ENCODE peak calls at places on chromosomes 1 and 21, in five cellular contexts. A, L, U, O and K are unnamed samples.

GRCh38 chr1:221117133-221117532 is 237.9 kb downstream of the HLX start:
- DNase-seq in O (no peak), A (no peak), U (no peak), L (no peak), K (no peak)

GRCh38 chr1:201362906-201363305 is 14.6 kb downstream of the TNNT2 start:
- DNase-seq in U (no peak), O (no peak), L (no peak), A (no peak), K (no peak)

GRCh38 chr1:246497331-246497915 is 9.7 kb downstream of the SMYD3 start:
- DNase-seq in O (no peak), A (peak), L (no peak), U (peak), K (peak)

GRCh38 chr1:11028018-11028417 is 15.6 kb downstream of the TARDBP start:
- DNase-seq in O (no peak), A (no peak), U (no peak), L (no peak), K (no peak)

GRCh38 chr1:248918126-248918525 is 12.1 kb downstream of the PGBD2 start:
- DNase-seq in L (no peak), O (no peak), U (no peak), A (no peak), K (no peak)

GRCh38 chr21:31752352-31752751 is 20.4 kb upstream of the SCAF4 start:
- DNase-seq in L (no peak), U (no peak), O (no peak), A (no peak), K (no peak)

GRCh38 chr1:237183963-237184540 is 142.1 kb downstream of the RYR2 start:
- DNase-seq in O (no peak), U (no peak), L (no peak), A (no peak), K (no peak)

GRCh38 chr1:93591291-93591832 is 90.3 kb downstream of the BCAR3 start:
- DNase-seq in A (no peak), L (no peak), U (no peak), O (no peak), K (no peak)

GRCh38 chr1:59669752-59670312 is 144.9 kb upstream of the HOOK1 start:
- DNase-seq in A (no peak), L (no peak), U (no peak), O (peak), K (no peak)

GRCh38 chr1:48552420-48552819 is 80.4 kb upstream of the SPATA6 start:
- DNase-seq in A (no peak), U (no peak), L (no peak), O (no peak), K (peak)

GRCh38 chr21:34996304-34997081 is 52.6 kb downstream of the RUNX1 start:
- DNase-seq in A (no peak), L (no peak), O (no peak), U (no peak), K (no peak)

GRCh38 chr1:168279253-168279652 is 1.4 kb upstream of the TBX19 start:
- DNase-seq in A (no peak), U (no peak), O (no peak), L (no peak), K (no peak)

GRCh38 chr1:201656670-201657032 is 117.7 kb downstream of the NAV1 start:
- DNase-seq in O (no peak), L (no peak), A (no peak), U (peak), K (no peak)

GRCh38 chr1:229139320-229139719 is 131.6 kb upstream of the RAB4A start:
- DNase-seq in U (no peak), L (no peak), O (no peak), A (no peak), K (peak)

GRCh38 chr1:245173446-245174178 is 18.8 kb downstream of the KIF26B start:
- DNase-seq in A (no peak), L (no peak), O (no peak), U (no peak), K (no peak)

GRCh38 chr1:116990612-116991151 is 10.9 kb upstream of the CD101 start:
- DNase-seq in U (peak), L (peak), O (peak), A (no peak), K (no peak)

GRCh38 chr1:25661043-25661807 is 44.6 kb downstream of the MAN1C1 start:
- DNase-seq in L (no peak), A (no peak), U (no peak), O (no peak), K (no peak)

GRCh38 chr1:150288382-150288781 is 5.3 kb upstream of the MRPS21 start:
- DNase-seq in L (no peak), O (no peak), A (no peak), U (no peak), K (no peak)

GRCh38 chr1:169346036-169346589 is 21.5 kb downstream of the NME7 start:
- DNase-seq in O (no peak), L (no peak), U (no peak), A (no peak), K (no peak)

GRCh38 chr21:35048183-35048601 is 910 bp downstream of the RUNX1 start:
- DNase-seq in A (no peak), O (no peak), U (no peak), L (no peak), K (no peak)

DNA sequence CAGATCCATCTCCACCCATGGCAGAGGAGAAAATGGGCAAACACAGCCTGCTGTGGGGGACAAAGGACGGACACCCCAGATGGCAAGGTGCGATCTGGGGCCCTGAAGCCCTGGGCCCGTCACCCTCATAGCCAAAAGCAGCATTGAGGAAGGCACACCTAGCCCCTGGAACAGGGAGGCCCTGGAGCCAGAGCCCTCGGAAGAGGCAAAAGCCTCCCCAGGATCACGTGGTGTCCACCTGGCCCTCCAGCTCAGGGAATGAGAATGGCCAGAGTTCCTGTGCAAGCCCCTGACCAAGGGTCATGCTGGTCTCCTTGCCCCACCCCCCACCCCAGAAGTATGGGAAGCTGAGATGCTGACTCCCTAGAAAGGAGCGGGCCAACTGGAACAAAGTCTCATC is 971 bp upstream of the PDZK1IP1 start:
- DNase-seq in A (no peak), U (no peak), L (no peak), O (no peak), K (no peak)
- H3K4me3 ChIP-seq in A (no peak), U (no peak), L (no peak), O (no peak), K (no peak)

GRCh38 chr1:21508580-21509350 is 458 bp upstream of the ALPL start:
- DNase-seq in L (no peak), U (no peak), A (no peak), O (peak), K (peak)
- H3K4me3 ChIP-seq in L (no peak), U (peak), A (peak), O (no peak), K (no peak)

GRCh38 chr1:85581138-85581801 is 709 bp downstream of the CCN1 start:
- DNase-seq in L (no peak), U (peak), O (peak), A (peak), K (peak)

GRCh38 chr1:85583355-85584263 is 3.0 kb downstream of the CCN1 start:
- DNase-seq in U (no peak), O (no peak), L (no peak), A (no peak), K (no peak)

GRCh38 chr1:85584264-85584781 is 3.8 kb downstream of the CCN1 start:
- DNase-seq in U (peak), L (peak), O (no peak), A (peak), K (no peak)

GRCh38 chr1:85581802-85582686 is 1.5 kb downstream of the CCN1 start:
- DNase-seq in L (no peak), O (no peak), A (peak), U (no peak), K (no peak)

DNA sequence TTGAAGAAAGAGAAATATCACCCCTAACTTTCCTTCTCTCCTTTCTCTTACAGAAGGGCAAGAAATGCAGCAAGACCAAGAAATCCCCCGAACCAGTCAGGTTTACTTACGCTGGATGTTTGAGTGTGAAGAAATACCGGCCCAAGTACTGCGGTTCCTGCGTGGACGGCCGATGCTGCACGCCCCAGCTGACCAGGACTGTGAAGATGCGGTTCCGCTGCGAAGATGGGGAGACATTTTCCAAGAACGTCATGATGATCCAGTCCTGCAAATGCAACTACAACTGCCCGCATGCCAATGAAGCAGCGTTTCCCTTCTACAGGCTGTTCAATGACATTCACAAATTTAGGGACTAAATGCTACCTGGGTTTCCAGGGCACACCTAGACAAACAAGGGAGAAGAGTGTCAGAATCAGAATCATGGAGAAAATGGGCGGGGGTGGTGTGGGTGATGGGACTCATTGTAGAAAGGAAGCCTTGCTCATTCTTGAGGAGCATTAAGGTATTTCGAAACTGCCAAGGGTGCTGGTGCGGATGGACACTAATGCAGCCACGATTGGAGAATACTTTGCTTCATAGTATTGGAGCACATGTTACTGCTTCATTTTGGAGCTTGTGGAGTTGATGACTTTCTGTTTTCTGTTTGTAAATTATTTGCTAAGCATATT is 2.3 kb downstream of the CCN1 start:
- DNase-seq in A (no peak), O (no peak), L (no peak), U (no peak), K (no peak)
- H3K4me3 ChIP-seq in A (peak), O (peak), L (peak), U (peak), K (no peak)

GRCh38 chr1:183812686-183813569 is 8.0 kb downstream of the RGL1 start:
- DNase-seq in U (peak), L (no peak), A (no peak), O (no peak), K (no peak)

GRCh38 chr1:183812111-183812510 is 7.2 kb downstream of the RGL1 start:
- DNase-seq in O (no peak), A (no peak), U (no peak), L (no peak), K (no peak)

GRCh38 chr1:183808296-183809027 is 3.5 kb downstream of the RGL1 start:
- DNase-seq in A (no peak), U (no peak), L (no peak), O (no peak), K (no peak)

GRCh38 chr1:183810172-183810571 is 5.3 kb downstream of the RGL1 start:
- DNase-seq in L (no peak), U (no peak), O (no peak), A (no peak), K (peak)

DNA sequence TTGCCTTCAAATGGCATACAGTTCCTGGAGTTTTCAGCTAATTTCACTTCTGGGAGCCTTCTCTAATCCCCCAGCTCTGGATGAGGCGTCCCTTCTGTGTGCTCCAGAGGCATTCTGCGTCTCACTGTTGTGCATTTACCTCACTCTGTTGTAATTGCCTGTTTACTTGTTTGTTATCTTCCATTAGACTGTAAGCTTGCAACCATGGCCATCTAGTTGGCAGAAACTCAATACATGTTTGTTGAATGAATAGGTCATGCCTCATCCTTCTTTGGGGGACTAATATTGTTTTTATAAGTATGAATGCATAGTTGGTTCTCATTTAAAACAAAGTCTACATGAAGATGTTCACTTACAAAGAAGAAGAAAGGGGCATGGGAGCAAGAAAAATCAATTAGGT is 5.8 kb downstream of the RGL1 start:
- DNase-seq in U (no peak), O (no peak), A (no peak), L (no peak), K (no peak)
- H3K4me3 ChIP-seq in U (no peak), O (no peak), A (no peak), L (no peak), K (no peak)

DNA sequence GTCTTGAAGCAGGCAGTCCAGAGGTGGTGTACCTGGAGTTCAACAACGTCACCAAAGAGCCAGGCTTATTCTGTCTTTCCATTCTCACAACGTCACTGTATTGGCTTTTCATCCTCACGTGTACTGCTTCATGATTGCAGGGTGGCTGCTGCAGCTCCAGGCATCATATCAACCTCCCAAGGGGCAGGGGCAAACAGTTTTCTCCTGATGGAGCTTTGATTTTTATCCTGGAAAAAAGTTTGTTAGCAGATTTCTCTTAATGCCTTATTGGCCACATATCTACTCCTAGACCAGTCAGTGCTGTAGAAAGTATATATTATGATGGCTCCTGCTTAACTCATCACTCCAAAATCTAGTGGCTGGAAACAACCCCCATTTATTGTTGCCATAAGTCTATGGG is 8.3 kb upstream of the OPRD1 start:
- DNase-seq in L (no peak), U (no peak), O (no peak), A (no peak), K (no peak)
- H3K4me3 ChIP-seq in L (no peak), U (no peak), O (no peak), A (no peak), K (no peak)

GRCh38 chr1:81312272-81312754 is 488.4 kb upstream of the ADGRL2 start:
- DNase-seq in O (no peak), U (no peak), A (no peak), L (no peak), K (no peak)
- H3K4me3 ChIP-seq in O (no peak), U (no peak), A (no peak), L (no peak), K (no peak)

DNA sequence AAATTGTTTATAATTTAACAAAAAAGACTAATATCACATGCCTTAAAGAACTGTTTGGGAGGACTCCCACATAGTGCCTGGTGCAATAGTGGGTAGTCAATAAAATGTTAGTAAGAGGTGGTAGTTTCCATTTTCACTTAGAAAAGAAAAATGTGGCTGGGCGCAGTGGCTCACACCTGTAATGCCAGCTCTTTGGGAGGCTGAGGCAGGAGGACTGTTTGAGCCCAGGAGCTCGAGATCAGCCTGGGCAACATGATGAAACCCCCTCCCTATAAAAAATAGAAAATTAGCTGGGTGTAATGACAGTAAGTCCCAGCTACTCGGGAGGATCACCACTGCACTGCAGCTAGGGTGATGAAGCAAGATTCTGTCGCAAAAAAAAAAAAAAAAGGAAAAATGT is 24.5 kb downstream of the C21orf91 start:
- DNase-seq in O (no peak), L (no peak), A (no peak), U (no peak), K (no peak)
- H3K4me3 ChIP-seq in O (no peak), L (no peak), A (no peak), U (no peak), K (peak)

DNA sequence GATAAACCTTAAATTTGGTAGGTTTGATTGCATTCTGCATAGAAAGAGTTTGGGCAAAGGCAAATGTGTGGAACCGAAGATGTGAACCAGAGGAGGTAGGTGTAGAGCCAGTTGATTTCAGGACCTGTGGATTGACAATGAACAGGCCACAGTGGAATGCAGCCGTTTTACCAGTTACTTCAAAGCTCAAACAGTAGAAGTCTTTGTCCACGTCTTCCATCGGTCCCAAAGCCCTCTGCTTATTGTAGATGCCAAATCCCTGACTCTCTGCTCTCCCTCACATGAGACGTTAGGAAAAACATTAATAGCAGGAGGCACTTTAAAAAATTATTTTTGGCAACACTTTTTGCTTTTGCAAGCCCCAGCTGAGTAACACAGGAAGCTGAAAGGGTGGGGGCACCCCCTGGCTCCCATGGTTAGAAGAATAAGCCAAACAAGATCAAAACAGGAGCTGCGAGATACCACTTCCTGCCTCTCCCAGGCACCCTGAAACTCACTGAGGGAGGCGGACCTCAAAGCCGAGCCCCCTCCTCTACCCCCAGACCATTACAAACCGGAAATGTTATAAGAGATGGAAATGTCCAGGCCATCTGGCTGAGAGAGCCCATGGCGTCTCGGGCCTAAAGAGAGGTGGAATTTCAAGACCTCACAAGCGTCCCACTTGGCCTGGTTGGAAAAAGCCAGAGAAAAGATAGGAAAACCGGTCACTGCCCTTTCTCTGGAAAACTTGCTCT is 13.5 kb downstream of the TRAF3IP3 start:
- DNase-seq in L (peak), O (peak), U (peak), A (peak), K (peak)
- H3K4me3 ChIP-seq in L (no peak), O (no peak), U (no peak), A (no peak), K (peak)

GRCh38 chr1:160797163-160797797 is 1.3 kb downstream of the LY9 start:
- DNase-seq in L (no peak), U (no peak), O (no peak), A (no peak), K (peak)
- H3K4me3 ChIP-seq in L (no peak), U (no peak), O (no peak), A (no peak), K (peak)